ENCODE peak calls at places on chromosomes 12 and 14, in five cellular contexts. T, M, O, G and H are unnamed samples.

GRCh38 chr14:37142835-37143499 is 29.4 kb downstream of the SLC25A21 start:
- DNase-seq in T (no peak), M (no peak), O (no peak), G (no peak), H (no peak)

GRCh38 chr12:103632554-103633216 is 45.6 kb downstream of the STAB2 start:
- DNase-seq in T (peak), M (peak), O (no peak), G (peak), H (no peak)

GRCh38 chr14:73634333-73634833 is 10.4 kb upstream of the DNAL1 start:
- DNase-seq in T (no peak), M (no peak), O (peak), G (peak), H (peak)

GRCh38 chr12:90896164-90896563 is 58.8 kb downstream of the CCER1 start:
- DNase-seq in T (no peak), M (no peak), O (no peak), G (no peak), H (no peak)

GRCh38 chr12:74602881-74603523 is 65.4 kb downstream of the ATXN7L3B start:
- DNase-seq in T (no peak), M (no peak), O (no peak), G (no peak), H (no peak)

GRCh38 chr12:131491887-131492490 is 218.9 kb upstream of the SFSWAP start:
- DNase-seq in T (no peak), M (no peak), O (no peak), G (no peak), H (no peak)

GRCh38 chr12:1859643-1860042 is 39.3 kb downstream of the LRTM2 start:
- DNase-seq in T (no peak), M (peak), O (no peak), G (no peak), H (no peak)

GRCh38 chr12:106142591-106143261 is 4.0 kb upstream of the NUAK1 start:
- DNase-seq in T (no peak), M (no peak), O (no peak), G (no peak), H (no peak)

GRCh38 chr14:51610766-51611165 is 40.9 kb upstream of the FRMD6 start:
- DNase-seq in T (no peak), M (no peak), O (no peak), G (no peak), H (no peak)

GRCh38 chr12:95790025-95790911 is at the start of gene NTN4:
- DNase-seq in T (no peak), M (peak), O (peak), G (peak), H (no peak)

GRCh38 chr12:62737201-62737600 is 197.7 kb downstream of the PPM1H start:
- DNase-seq in T (no peak), M (no peak), O (no peak), G (no peak), H (peak)

GRCh38 chr12:31465002-31465401 is 125.9 kb downstream of the DENND5B start:
- DNase-seq in T (no peak), M (no peak), O (no peak), G (no peak), H (no peak)

GRCh38 chr12:104183443-104183842 is 32.1 kb upstream of the TXNRD1 start:
- DNase-seq in T (no peak), M (no peak), O (no peak), G (no peak), H (no peak)

GRCh38 chr12:94879542-94879941 is 124.0 kb downstream of the NDUFA12 start:
- DNase-seq in T (no peak), M (no peak), O (no peak), G (no peak), H (no peak)

GRCh38 chr12:66275040-66275439 is 27.3 kb upstream of the HELB start:
- DNase-seq in T (no peak), M (no peak), O (no peak), G (no peak), H (no peak)

GRCh38 chr14:70189678-70190077 is 927 bp upstream of the SLC8A3 start:
- DNase-seq in T (no peak), M (no peak), O (no peak), G (no peak), H (no peak)

GRCh38 chr12:123540899-123541662 is 7.6 kb upstream of the RILPL1 start:
- DNase-seq in T (no peak), M (no peak), O (no peak), G (no peak), H (no peak)

GRCh38 chr14:81199084-81199483 is 21.7 kb downstream of the GTF2A1 start:
- DNase-seq in T (no peak), M (no peak), O (no peak), G (no peak), H (no peak)

GRCh38 chr12:69835048-69835447 is 10.0 kb downstream of the MYRFL start:
- DNase-seq in T (no peak), M (no peak), O (no peak), G (no peak), H (no peak)

GRCh38 chr14:68667313-68667791 is 125.5 kb downstream of the ZFP36L1 start:
- DNase-seq in T (no peak), M (no peak), O (no peak), G (no peak), H (no peak)

GRCh38 chr14:53881161-53881846 is 75.3 kb downstream of the BMP4 start:
- DNase-seq in T (no peak), M (no peak), O (no peak), G (no peak), H (no peak)

GRCh38 chr14:101503431-101504095 is 57.7 kb upstream of the DIO3 start:
- DNase-seq in T (no peak), M (peak), O (peak), G (peak), H (peak)

GRCh38 chr12:69354561-69355187 is 4.9 kb upstream of the YEATS4 start:
- DNase-seq in T (no peak), M (no peak), O (no peak), G (no peak), H (no peak)

GRCh38 chr12:12913626-12914388 is 22.4 kb downstream of the GPRC5A start:
- DNase-seq in T (no peak), M (no peak), O (no peak), G (no peak), H (no peak)

GRCh38 chr12:63940295-63940997 is 95.9 kb downstream of the SRGAP1 start:
- DNase-seq in T (no peak), M (no peak), O (no peak), G (no peak), H (no peak)

GRCh38 chr14:69928111-69928523 is 48.9 kb downstream of the SMOC1 start:
- DNase-seq in T (no peak), M (no peak), O (no peak), G (no peak), H (no peak)

GRCh38 chr12:24919346-24920001 is 29.4 kb downstream of the BCAT1 start:
- DNase-seq in T (no peak), M (no peak), O (no peak), G (no peak), H (no peak)

GRCh38 chr14:91008759-91009409 is 51.6 kb downstream of the RPS6KA5 start:
- DNase-seq in T (no peak), M (no peak), O (no peak), G (no peak), H (no peak)

GRCh38 chr12:122174155-122174845 is at the start of gene IL31:
- DNase-seq in T (no peak), M (no peak), O (no peak), G (no peak), H (no peak)

GRCh38 chr12:132523576-132524331 is 33.8 kb downstream of the FBRSL1 start:
- DNase-seq in T (peak), M (peak), O (peak), G (peak), H (peak)

GRCh38 chr14:69715725-69716482 is 51.0 kb upstream of the SRSF5 start:
- DNase-seq in T (no peak), M (peak), O (peak), G (peak), H (peak)

GRCh38 chr14:76514599-76514998 is 138.7 kb downstream of the ESRRB start:
- DNase-seq in T (no peak), M (peak), O (no peak), G (no peak), H (no peak)
- TF ChIP-seq CTCF in T (no peak), M (peak), O (no peak), G (no peak), H (peak)

GRCh38 chr12:128871516-128871892 is 18.2 kb downstream of the GLT1D1 start:
- DNase-seq in T (no peak), M (no peak), O (no peak), G (no peak), H (no peak)
- H3K27ac ChIP-seq in T (no peak), M (no peak), O (no peak), G (no peak), H (no peak)

DNA sequence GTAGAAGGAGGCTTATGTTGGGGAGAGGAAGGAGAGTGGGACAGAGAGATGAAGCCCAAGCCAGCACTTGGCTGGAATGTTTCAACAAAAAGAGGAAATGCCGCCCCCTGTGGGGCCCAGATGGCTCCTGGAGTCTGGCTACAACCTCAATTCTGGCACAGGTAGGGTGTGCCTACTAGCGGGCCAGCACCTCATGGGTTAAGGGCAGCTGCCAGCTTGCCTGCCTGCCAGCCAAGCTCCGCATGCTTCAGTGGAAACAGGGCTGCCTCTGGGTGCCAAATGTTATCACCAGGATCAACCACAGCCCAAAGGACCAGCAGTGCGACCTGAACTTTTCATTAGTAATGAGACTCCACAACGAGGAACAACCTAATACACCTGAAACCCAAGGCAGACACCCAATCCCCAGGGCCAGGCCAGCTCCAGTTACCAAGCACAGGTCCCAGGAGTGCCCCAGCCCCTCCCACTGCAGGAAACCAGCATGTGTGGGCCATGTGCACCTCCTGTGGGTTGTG is 11.3 kb downstream of the RAB15 start:
- DNase-seq in T (no peak), M (peak), O (no peak), G (peak), H (no peak)
- TF ChIP-seq CTCF in T (no peak), M (no peak), O (no peak), G (no peak), H (no peak)

GRCh38 chr12:56521209-56521589 is 421 bp upstream of the RBMS2 start:
- DNase-seq in T (no peak), M (peak), O (peak), G (no peak), H (no peak)

GRCh38 chr12:56520025-56520810 is 1.4 kb upstream of the RBMS2 start:
- DNase-seq in T (no peak), M (no peak), O (no peak), G (no peak), H (no peak)

GRCh38 chr12:56521590-56522371 is at the start of gene RBMS2:
- DNase-seq in T (peak), M (peak), O (peak), G (peak), H (peak)

GRCh38 chr12:56517854-56518253 is 3.8 kb upstream of the RBMS2 start:
- DNase-seq in T (no peak), M (no peak), O (no peak), G (no peak), H (no peak)

GRCh38 chr12:56518570-56518969 is 3.0 kb upstream of the RBMS2 start:
- DNase-seq in T (no peak), M (no peak), O (no peak), G (no peak), H (no peak)
- H3K27ac ChIP-seq in T (no peak), M (no peak), O (no peak), G (no peak), H (no peak)

DNA sequence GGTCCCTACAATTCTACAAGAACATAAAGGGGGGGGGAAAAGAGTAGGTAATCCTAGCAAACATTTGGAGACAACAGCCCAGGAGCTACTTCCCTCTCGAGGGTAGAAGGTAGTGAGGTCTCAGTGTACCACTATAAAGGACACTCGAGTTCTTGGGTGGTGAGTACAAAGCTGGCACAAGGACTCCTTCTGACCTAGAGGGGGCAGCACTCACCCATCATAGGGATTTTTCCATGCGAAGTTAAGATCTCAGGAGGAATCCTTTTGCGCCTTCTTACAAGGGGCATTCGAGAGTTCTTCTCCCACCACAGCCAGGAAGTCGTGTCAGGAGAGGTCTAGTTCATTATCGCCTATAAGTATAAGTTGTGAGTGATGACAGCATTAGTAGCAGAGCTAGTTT is 200.2 kb upstream of the RBM19 start:
- DNase-seq in T (no peak), M (no peak), O (no peak), G (no peak), H (peak)
- TF ChIP-seq CTCF in T (no peak), M (peak), O (no peak), G (no peak), H (peak)